ENCODE peak calls at places on chromosomes 6 and 20, in five cellular contexts. One of them, this sample, is unnamed.

GRCh38 chr20:52439385-52439784 is 247.8 kb upstream of the ZFP64 start:
- DNase-seq in HCT116: no peak
- DNase-seq in GM12878: no peak
- DNase-seq in HepG2: no peak
- DNase-seq in SK-N-SH: no peak
- DNase-seq in this sample: no peak

GRCh38 chr20:58668901-58669286 is 17.8 kb downstream of the STX16 start:
- DNase-seq in HCT116: no peak
- DNase-seq in SK-N-SH: no peak
- DNase-seq in GM12878: no peak
- DNase-seq in HepG2: no peak
- DNase-seq in this sample: no peak

GRCh38 chr20:56032251-56032650 is 26.9 kb upstream of the CBLN4 start:
- DNase-seq in HepG2: no peak
- DNase-seq in GM12878: no peak
- DNase-seq in SK-N-SH: no peak
- DNase-seq in HCT116: peak
- DNase-seq in this sample: peak

GRCh38 chr6:111601875-111602274 is 3.8 kb downstream of the TRAF3IP2 start:
- DNase-seq in GM12878: no peak
- DNase-seq in HepG2: no peak
- DNase-seq in HCT116: no peak
- DNase-seq in SK-N-SH: no peak
- DNase-seq in this sample: no peak

GRCh38 chr6:148952147-148953041 is 205.6 kb downstream of the UST start:
- DNase-seq in SK-N-SH: no peak
- DNase-seq in HCT116: no peak
- DNase-seq in GM12878: no peak
- DNase-seq in HepG2: no peak
- DNase-seq in this sample: peak

GRCh38 chr20:22402990-22403859 is 181.1 kb downstream of the FOXA2 start:
- DNase-seq in HCT116: no peak
- DNase-seq in HepG2: peak
- DNase-seq in SK-N-SH: no peak
- DNase-seq in GM12878: no peak
- DNase-seq in this sample: no peak

GRCh38 chr6:106411643-106412200 is 51.2 kb downstream of the CRYBG1 start:
- DNase-seq in HepG2: no peak
- DNase-seq in SK-N-SH: no peak
- DNase-seq in GM12878: no peak
- DNase-seq in HCT116: no peak
- DNase-seq in this sample: peak

GRCh38 chr6:126530777-126531176 is 190.9 kb downstream of the CENPW start:
- DNase-seq in HepG2: no peak
- DNase-seq in SK-N-SH: no peak
- DNase-seq in GM12878: no peak
- DNase-seq in HCT116: no peak
- DNase-seq in this sample: no peak

GRCh38 chr6:38571721-38572120 is 68.0 kb downstream of the BTBD9 start:
- DNase-seq in GM12878: no peak
- DNase-seq in HCT116: no peak
- DNase-seq in HepG2: no peak
- DNase-seq in SK-N-SH: no peak
- DNase-seq in this sample: no peak

GRCh38 chr6:88474720-88475119 is 308.6 kb upstream of the CNR1 start:
- DNase-seq in SK-N-SH: no peak
- DNase-seq in HCT116: no peak
- DNase-seq in GM12878: no peak
- DNase-seq in HepG2: no peak
- DNase-seq in this sample: no peak

GRCh38 chr20:25018425-25018824 is 25.9 kb upstream of the APMAP start:
- DNase-seq in HepG2: no peak
- DNase-seq in GM12878: no peak
- DNase-seq in HCT116: no peak
- DNase-seq in SK-N-SH: no peak
- DNase-seq in this sample: peak

GRCh38 chr6:119845161-119845560 is 495.6 kb upstream of the MAN1A1 start:
- DNase-seq in HCT116: no peak
- DNase-seq in GM12878: no peak
- DNase-seq in SK-N-SH: no peak
- DNase-seq in HepG2: no peak
- DNase-seq in this sample: no peak

GRCh38 chr6:91149914-91150674 is 563.2 kb upstream of the MAP3K7 start:
- DNase-seq in HCT116: no peak
- DNase-seq in GM12878: no peak
- DNase-seq in SK-N-SH: no peak
- DNase-seq in HepG2: no peak
- DNase-seq in this sample: no peak

GRCh38 chr6:87029711-87030314 is 65.1 kb downstream of the CGA start:
- DNase-seq in SK-N-SH: peak
- DNase-seq in HCT116: peak
- DNase-seq in GM12878: no peak
- DNase-seq in HepG2: peak
- DNase-seq in this sample: peak

GRCh38 chr20:61665746-61666470 is 399.8 kb downstream of the TAF4 start:
- DNase-seq in HepG2: no peak
- DNase-seq in SK-N-SH: no peak
- DNase-seq in HCT116: no peak
- DNase-seq in GM12878: no peak
- DNase-seq in this sample: no peak

GRCh38 chr6:88367248-88367647 is 201.1 kb upstream of the CNR1 start:
- DNase-seq in HepG2: no peak
- DNase-seq in HCT116: no peak
- DNase-seq in SK-N-SH: no peak
- DNase-seq in GM12878: no peak
- DNase-seq in this sample: no peak

GRCh38 chr20:37220796-37221195 is 40.8 kb downstream of the GHRH start:
- DNase-seq in HepG2: no peak
- DNase-seq in HCT116: no peak
- DNase-seq in SK-N-SH: peak
- DNase-seq in GM12878: no peak
- DNase-seq in this sample: no peak

GRCh38 chr6:34312259-34312658 is 63.5 kb upstream of the SMIM29 start:
- DNase-seq in HCT116: no peak
- DNase-seq in GM12878: no peak
- DNase-seq in HepG2: no peak
- DNase-seq in SK-N-SH: no peak
- DNase-seq in this sample: no peak

GRCh38 chr6:12476484-12476883 is 186.3 kb downstream of the EDN1 start:
- DNase-seq in HepG2: no peak
- DNase-seq in SK-N-SH: no peak
- DNase-seq in GM12878: no peak
- DNase-seq in HCT116: no peak
- DNase-seq in this sample: no peak

GRCh38 chr20:58003525-58003924 is 224.9 kb downstream of the ANKRD60 start:
- DNase-seq in GM12878: no peak
- DNase-seq in HCT116: no peak
- DNase-seq in SK-N-SH: no peak
- DNase-seq in HepG2: no peak
- DNase-seq in this sample: no peak

GRCh38 chr6:134063966-134064445 is 11.6 kb upstream of the SLC2A12 start:
- DNase-seq in HCT116: peak
- DNase-seq in HepG2: peak
- DNase-seq in GM12878: no peak
- DNase-seq in SK-N-SH: peak
- DNase-seq in this sample: peak

GRCh38 chr6:85406641-85407075 is 43.2 kb upstream of the NT5E start:
- DNase-seq in HepG2: no peak
- DNase-seq in SK-N-SH: no peak
- DNase-seq in HCT116: no peak
- DNase-seq in GM12878: no peak
- DNase-seq in this sample: no peak

GRCh38 chr6:144259988-144260387 is 25.1 kb upstream of the UTRN start:
- DNase-seq in SK-N-SH: no peak
- DNase-seq in HepG2: no peak
- DNase-seq in GM12878: no peak
- DNase-seq in HCT116: no peak
- DNase-seq in this sample: no peak

GRCh38 chr6:30344191-30344867 is 627 bp upstream of the RPP21 start:
- DNase-seq in HepG2: no peak
- DNase-seq in HCT116: no peak
- DNase-seq in GM12878: no peak
- DNase-seq in SK-N-SH: no peak
- DNase-seq in this sample: no peak

GRCh38 chr6:79707621-79708020 is 76.5 kb downstream of the SH3BGRL2 start:
- DNase-seq in HCT116: no peak
- DNase-seq in GM12878: no peak
- DNase-seq in HepG2: no peak
- DNase-seq in SK-N-SH: no peak
- DNase-seq in this sample: no peak

GRCh38 chr6:24982231-24982630 is 46.5 kb upstream of the RIPOR2 start:
- DNase-seq in HCT116: no peak
- DNase-seq in HepG2: no peak
- DNase-seq in SK-N-SH: no peak
- DNase-seq in GM12878: no peak
- DNase-seq in this sample: no peak

GRCh38 chr20:46057856-46058655 is 29.0 kb downstream of the SLC12A5 start:
- DNase-seq in HepG2: no peak
- DNase-seq in HCT116: no peak
- DNase-seq in SK-N-SH: no peak
- DNase-seq in GM12878: no peak
- DNase-seq in this sample: no peak

DNA sequence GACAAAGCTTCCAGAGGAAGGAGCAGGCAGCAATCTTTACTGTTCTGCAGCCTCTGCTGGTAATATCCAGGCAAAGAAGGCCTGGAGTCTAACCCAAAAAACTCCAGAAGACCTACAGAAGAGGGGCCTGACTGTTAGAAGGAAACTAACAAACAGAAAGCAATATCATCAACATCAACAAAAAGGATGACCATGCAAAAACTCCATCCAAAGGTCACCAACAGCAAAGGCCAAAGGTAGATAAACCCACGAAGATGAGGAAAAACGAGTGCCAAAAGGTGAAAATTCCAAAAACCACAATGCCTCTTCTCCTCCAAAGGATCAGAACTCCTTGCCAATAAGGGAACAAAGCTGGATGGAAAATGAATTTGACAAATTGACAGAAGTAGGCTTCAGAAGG is 469.8 kb upstream of the FLRT3 start:
- DNase-seq in GM12878: no peak
- DNase-seq in HepG2: no peak
- DNase-seq in HCT116: no peak
- DNase-seq in SK-N-SH: no peak
- DNase-seq in this sample: no peak
- TF ChIP-seq JUND in GM12878: no peak
- TF ChIP-seq JUND in HepG2: no peak
- TF ChIP-seq JUND in HCT116: no peak
- TF ChIP-seq JUND in SK-N-SH: no peak
- TF ChIP-seq JUND in this sample: no peak

GRCh38 chr6:53803081-53803860 is 8.5 kb downstream of the LRRC1 start:
- DNase-seq in SK-N-SH: no peak
- DNase-seq in HepG2: no peak
- DNase-seq in HCT116: no peak
- DNase-seq in GM12878: no peak
- DNase-seq in this sample: no peak

GRCh38 chr6:53802582-53802981 is 7.8 kb downstream of the LRRC1 start:
- DNase-seq in HCT116: no peak
- DNase-seq in HepG2: no peak
- DNase-seq in SK-N-SH: no peak
- DNase-seq in GM12878: no peak
- DNase-seq in this sample: no peak

GRCh38 chr6:53808302-53808881 is 13.6 kb downstream of the LRRC1 start:
- DNase-seq in SK-N-SH: no peak
- DNase-seq in HCT116: no peak
- DNase-seq in HepG2: no peak
- DNase-seq in GM12878: no peak
- DNase-seq in this sample: no peak

GRCh38 chr6:53805016-53805415 is 10.2 kb downstream of the LRRC1 start:
- DNase-seq in GM12878: no peak
- DNase-seq in HepG2: no peak
- DNase-seq in SK-N-SH: no peak
- DNase-seq in HCT116: no peak
- DNase-seq in this sample: no peak

GRCh38 chr6:53805725-53806124 is 10.9 kb downstream of the LRRC1 start:
- DNase-seq in SK-N-SH: no peak
- DNase-seq in HepG2: no peak
- DNase-seq in GM12878: no peak
- DNase-seq in HCT116: no peak
- DNase-seq in this sample: no peak
- TF ChIP-seq JUND in SK-N-SH: no peak
- TF ChIP-seq JUND in HepG2: no peak
- TF ChIP-seq JUND in GM12878: no peak
- TF ChIP-seq JUND in HCT116: no peak
- TF ChIP-seq JUND in this sample: no peak

GRCh38 chr6:44989391-44989790 is 338.7 kb upstream of the RUNX2 start:
- DNase-seq in GM12878: no peak
- DNase-seq in HCT116: no peak
- DNase-seq in HepG2: no peak
- DNase-seq in SK-N-SH: no peak
- DNase-seq in this sample: no peak
- TF ChIP-seq JUND in GM12878: no peak
- TF ChIP-seq JUND in HCT116: no peak
- TF ChIP-seq JUND in HepG2: no peak
- TF ChIP-seq JUND in SK-N-SH: no peak
- TF ChIP-seq JUND in this sample: no peak

GRCh38 chr20:3223937-3224680 is 14.8 kb downstream of the ITPA start:
- DNase-seq in GM12878: no peak
- DNase-seq in HCT116: no peak
- DNase-seq in SK-N-SH: no peak
- DNase-seq in HepG2: no peak
- DNase-seq in this sample: no peak

GRCh38 chr20:3222635-3223600 is 13.6 kb downstream of the ITPA start:
- DNase-seq in GM12878: no peak
- DNase-seq in HepG2: peak
- DNase-seq in SK-N-SH: no peak
- DNase-seq in HCT116: no peak
- DNase-seq in this sample: peak

GRCh38 chr20:3213226-3213625 is 3.9 kb downstream of the ITPA start:
- DNase-seq in GM12878: no peak
- DNase-seq in HCT116: no peak
- DNase-seq in SK-N-SH: no peak
- DNase-seq in HepG2: no peak
- DNase-seq in this sample: no peak

GRCh38 chr20:3221398-3222226 is 12.3 kb downstream of the ITPA start:
- DNase-seq in HCT116: no peak
- DNase-seq in HepG2: no peak
- DNase-seq in GM12878: no peak
- DNase-seq in SK-N-SH: no peak
- DNase-seq in this sample: no peak

DNA sequence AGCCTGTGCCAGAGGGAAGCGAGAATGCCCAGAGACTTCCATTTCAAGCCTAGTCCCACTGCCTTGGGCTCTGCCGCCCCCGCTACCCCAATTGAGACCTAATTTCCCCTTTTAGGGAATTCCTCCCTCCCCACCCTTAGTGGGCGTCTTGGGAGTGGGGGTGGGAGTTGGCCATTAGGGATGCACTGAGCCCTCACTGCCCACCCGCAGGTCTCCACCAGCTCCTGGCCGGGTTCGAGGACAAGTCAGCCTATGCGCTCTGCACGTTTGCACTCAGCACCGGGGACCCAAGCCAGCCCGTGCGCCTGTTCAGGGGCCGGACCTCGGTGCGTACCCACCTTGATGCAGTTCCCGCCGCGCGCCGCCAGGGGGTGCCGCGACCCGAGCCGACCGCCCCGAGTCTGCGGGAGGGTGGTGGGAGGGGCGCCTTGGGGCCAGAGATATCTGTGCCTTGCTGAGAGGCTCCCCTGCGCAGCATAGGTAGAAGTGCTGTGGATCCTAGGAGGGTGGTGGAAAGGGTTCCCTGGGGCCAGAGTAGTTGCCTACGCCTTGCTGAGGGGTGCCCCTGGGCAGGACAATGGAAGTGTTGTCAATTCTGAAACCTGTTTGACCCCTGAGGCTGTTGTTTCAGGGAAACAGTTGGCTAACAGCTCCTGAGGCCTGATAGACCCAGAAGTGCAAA is 9.2 kb downstream of the ITPA start:
- DNase-seq in SK-N-SH: peak
- DNase-seq in HepG2: peak
- DNase-seq in HCT116: no peak
- DNase-seq in GM12878: no peak
- DNase-seq in this sample: peak
- TF ChIP-seq JUND in SK-N-SH: no peak
- TF ChIP-seq JUND in HepG2: peak
- TF ChIP-seq JUND in HCT116: no peak
- TF ChIP-seq JUND in GM12878: no peak
- TF ChIP-seq JUND in this sample: no peak